ENCODE peak calls at places on chromosomes 13 and 19, in six cellular contexts. One of them, this sample, is unnamed. For H3K4me1, the result is how much of the 10 kb centered on the place peaks cover.

GRCh38 chr13:100330662-100331061 is 241.8 kb downstream of the PCCA start:
- DNase-seq in colonic mucosa: no peak
- DNase-seq in thoracic aorta: no peak
- DNase-seq in left lung: no peak
- DNase-seq in uterus: no peak
- DNase-seq in tibial nerve: no peak
- DNase-seq in this sample: no peak

GRCh38 chr19:16265890-16266585 is 58.6 kb upstream of the KLF2 start:
- DNase-seq in colonic mucosa: no peak
- DNase-seq in thoracic aorta: no peak
- DNase-seq in left lung: no peak
- DNase-seq in uterus: no peak
- DNase-seq in tibial nerve: no peak
- DNase-seq in this sample: no peak

GRCh38 chr13:51518847-51519246 is 65.4 kb upstream of the WDFY2 start:
- DNase-seq in colonic mucosa: no peak
- DNase-seq in thoracic aorta: no peak
- DNase-seq in left lung: no peak
- DNase-seq in uterus: no peak
- DNase-seq in tibial nerve: no peak
- DNase-seq in this sample: no peak

GRCh38 chr19:32029235-32029634 is 316.2 kb upstream of the ZNF507 start:
- DNase-seq in colonic mucosa: no peak
- DNase-seq in thoracic aorta: no peak
- DNase-seq in left lung: no peak
- DNase-seq in uterus: no peak
- DNase-seq in tibial nerve: no peak
- DNase-seq in this sample: no peak

GRCh38 chr19:34678421-34678820 is 943 bp downstream of the ZNF302 start:
- DNase-seq in colonic mucosa: no peak
- DNase-seq in thoracic aorta: no peak
- DNase-seq in left lung: no peak
- DNase-seq in uterus: no peak
- DNase-seq in tibial nerve: no peak
- DNase-seq in this sample: no peak

GRCh38 chr13:31361673-31362072 is 161.9 kb downstream of the B3GLCT start:
- DNase-seq in colonic mucosa: no peak
- DNase-seq in thoracic aorta: no peak
- DNase-seq in left lung: no peak
- DNase-seq in uterus: no peak
- DNase-seq in tibial nerve: no peak
- DNase-seq in this sample: no peak

GRCh38 chr19:36687214-36688056 is at the start of gene ZNF567:
- DNase-seq in colonic mucosa: peak
- DNase-seq in thoracic aorta: peak
- DNase-seq in left lung: peak
- DNase-seq in uterus: peak
- DNase-seq in tibial nerve: peak
- DNase-seq in this sample: peak

GRCh38 chr13:98530236-98530635 is 46.7 kb downstream of the STK24 start:
- DNase-seq in colonic mucosa: no peak
- DNase-seq in thoracic aorta: no peak
- DNase-seq in left lung: no peak
- DNase-seq in uterus: no peak
- DNase-seq in tibial nerve: no peak
- DNase-seq in this sample: no peak

GRCh38 chr13:112768795-112769411 is 79.1 kb downstream of the ATP11A start:
- DNase-seq in colonic mucosa: no peak
- DNase-seq in thoracic aorta: no peak
- DNase-seq in left lung: peak
- DNase-seq in uterus: no peak
- DNase-seq in tibial nerve: no peak
- DNase-seq in this sample: no peak

GRCh38 chr13:39788097-39788496 is 132.6 kb downstream of the COG6 start:
- DNase-seq in colonic mucosa: no peak
- DNase-seq in thoracic aorta: no peak
- DNase-seq in left lung: no peak
- DNase-seq in uterus: no peak
- DNase-seq in tibial nerve: no peak
- DNase-seq in this sample: no peak

GRCh38 chr13:112767506-112768471 is 78.0 kb downstream of the ATP11A start:
- DNase-seq in colonic mucosa: no peak
- DNase-seq in thoracic aorta: no peak
- DNase-seq in left lung: peak
- DNase-seq in uterus: no peak
- DNase-seq in tibial nerve: no peak
- DNase-seq in this sample: no peak

GRCh38 chr19:892243-892996 is 567 bp downstream of the MED16 start:
- DNase-seq in colonic mucosa: no peak
- DNase-seq in thoracic aorta: no peak
- DNase-seq in left lung: no peak
- DNase-seq in uterus: no peak
- DNase-seq in tibial nerve: no peak
- DNase-seq in this sample: peak

GRCh38 chr13:95352486-95352885 is 51.2 kb upstream of the ABCC4 start:
- DNase-seq in colonic mucosa: no peak
- DNase-seq in thoracic aorta: no peak
- DNase-seq in left lung: no peak
- DNase-seq in uterus: no peak
- DNase-seq in tibial nerve: no peak
- DNase-seq in this sample: no peak

GRCh38 chr19:34490141-34490766 is 8.7 kb downstream of the WTIP start:
- DNase-seq in colonic mucosa: no peak
- DNase-seq in thoracic aorta: no peak
- DNase-seq in left lung: no peak
- DNase-seq in uterus: no peak
- DNase-seq in tibial nerve: no peak
- DNase-seq in this sample: no peak

GRCh38 chr19:13063461-13064091 is 39.1 kb downstream of the LYL1 start:
- DNase-seq in colonic mucosa: no peak
- DNase-seq in thoracic aorta: no peak
- DNase-seq in left lung: no peak
- DNase-seq in uterus: no peak
- DNase-seq in tibial nerve: no peak
- DNase-seq in this sample: no peak

GRCh38 chr13:59690857-59691500 is 472.7 kb downstream of the DIAPH3 start:
- DNase-seq in colonic mucosa: no peak
- DNase-seq in thoracic aorta: no peak
- DNase-seq in left lung: no peak
- DNase-seq in uterus: no peak
- DNase-seq in tibial nerve: no peak
- DNase-seq in this sample: no peak

GRCh38 chr19:31312004-31312403 is 37.2 kb downstream of the TSHZ3 start:
- DNase-seq in colonic mucosa: no peak
- DNase-seq in thoracic aorta: no peak
- DNase-seq in left lung: peak
- DNase-seq in uterus: peak
- DNase-seq in tibial nerve: peak
- DNase-seq in this sample: no peak

GRCh38 chr13:26721251-26721939 is 39.2 kb downstream of the GPR12 start:
- DNase-seq in colonic mucosa: no peak
- DNase-seq in thoracic aorta: no peak
- DNase-seq in left lung: no peak
- DNase-seq in uterus: no peak
- DNase-seq in tibial nerve: no peak
- DNase-seq in this sample: no peak

GRCh38 chr13:31320946-31321345 is 121.2 kb downstream of the B3GLCT start:
- DNase-seq in colonic mucosa: no peak
- DNase-seq in thoracic aorta: no peak
- DNase-seq in left lung: no peak
- DNase-seq in uterus: no peak
- DNase-seq in tibial nerve: no peak
- DNase-seq in this sample: no peak

GRCh38 chr13:98974053-98974452 is 3.8 kb downstream of the DOCK9 start:
- DNase-seq in colonic mucosa: no peak
- DNase-seq in thoracic aorta: no peak
- DNase-seq in left lung: no peak
- DNase-seq in uterus: no peak
- DNase-seq in tibial nerve: no peak
- DNase-seq in this sample: no peak

GRCh38 chr13:42333613-42334328 is 61.8 kb downstream of the AKAP11 start:
- DNase-seq in colonic mucosa: no peak
- DNase-seq in thoracic aorta: no peak
- DNase-seq in left lung: no peak
- DNase-seq in uterus: no peak
- DNase-seq in tibial nerve: no peak
- DNase-seq in this sample: no peak

GRCh38 chr13:94673841-94674240 is 38.5 kb downstream of the SOX21 start:
- DNase-seq in colonic mucosa: no peak
- DNase-seq in thoracic aorta: no peak
- DNase-seq in left lung: no peak
- DNase-seq in uterus: no peak
- DNase-seq in tibial nerve: no peak
- DNase-seq in this sample: no peak

GRCh38 chr13:87234981-87235380 is 436.2 kb upstream of the SLITRK5 start:
- DNase-seq in colonic mucosa: no peak
- DNase-seq in thoracic aorta: no peak
- DNase-seq in left lung: no peak
- DNase-seq in uterus: no peak
- DNase-seq in tibial nerve: no peak
- DNase-seq in this sample: no peak

GRCh38 chr13:106117035-106117434 is 418.4 kb downstream of the EFNB2 start:
- DNase-seq in colonic mucosa: no peak
- DNase-seq in thoracic aorta: no peak
- DNase-seq in left lung: no peak
- DNase-seq in uterus: no peak
- DNase-seq in tibial nerve: no peak
- DNase-seq in this sample: no peak
- H3K4me1 ChIP-seq in colonic mucosa: under half
- H3K4me1 ChIP-seq in thoracic aorta: under half
- H3K4me1 ChIP-seq in left lung: under half
- H3K4me1 ChIP-seq in uterus: under half
- H3K4me1 ChIP-seq in tibial nerve: under half
- H3K4me1 ChIP-seq in this sample: under half

GRCh38 chr19:50332264-50333038 is 3.3 kb upstream of the KCNC3 start:
- DNase-seq in colonic mucosa: no peak
- DNase-seq in thoracic aorta: no peak
- DNase-seq in left lung: peak
- DNase-seq in uterus: no peak
- DNase-seq in tibial nerve: no peak
- DNase-seq in this sample: no peak

GRCh38 chr19:50334741-50335421 is 5.7 kb upstream of the KCNC3 start:
- DNase-seq in colonic mucosa: no peak
- DNase-seq in thoracic aorta: no peak
- DNase-seq in left lung: no peak
- DNase-seq in uterus: no peak
- DNase-seq in tibial nerve: no peak
- DNase-seq in this sample: no peak

GRCh38 chr19:50332014-50332263 is 2.8 kb upstream of the KCNC3 start:
- DNase-seq in colonic mucosa: no peak
- DNase-seq in thoracic aorta: no peak
- DNase-seq in left lung: no peak
- DNase-seq in uterus: no peak
- DNase-seq in tibial nerve: no peak
- DNase-seq in this sample: no peak

GRCh38 chr19:50333737-50334617 is 4.8 kb upstream of the KCNC3 start:
- DNase-seq in colonic mucosa: peak
- DNase-seq in thoracic aorta: no peak
- DNase-seq in left lung: peak
- DNase-seq in uterus: peak
- DNase-seq in tibial nerve: peak
- DNase-seq in this sample: peak

DNA sequence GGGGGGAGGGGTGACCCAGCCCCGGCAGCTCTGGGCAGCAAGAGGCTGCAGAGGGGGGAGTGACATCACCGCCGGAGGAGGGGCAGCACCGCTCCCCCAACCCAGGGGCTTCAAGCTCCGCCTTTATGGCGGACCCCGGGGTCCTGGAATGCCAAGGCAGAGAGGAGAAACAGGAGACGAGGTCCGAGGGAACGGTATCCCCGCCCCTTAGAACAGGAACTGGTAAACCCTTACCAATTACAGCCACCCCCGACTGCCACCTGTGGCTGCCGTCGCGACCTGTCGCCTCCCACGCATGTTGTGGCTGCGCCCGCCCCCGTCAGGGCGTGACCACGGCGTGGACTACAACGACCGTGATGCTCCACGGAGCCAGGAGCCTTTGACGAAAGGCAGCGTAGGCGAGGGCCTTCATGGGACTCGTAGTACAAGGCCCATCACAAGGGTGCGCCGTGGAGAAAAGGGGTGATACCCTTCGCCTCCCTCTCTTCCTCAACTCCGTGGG is 4.1 kb upstream of the KCNC3 start:
- DNase-seq in colonic mucosa: peak
- DNase-seq in thoracic aorta: peak
- DNase-seq in left lung: peak
- DNase-seq in uterus: peak
- DNase-seq in tibial nerve: peak
- DNase-seq in this sample: peak
- H3K4me3 ChIP-seq in colonic mucosa: peak
- H3K4me3 ChIP-seq in thoracic aorta: peak
- H3K4me3 ChIP-seq in left lung: peak
- H3K4me3 ChIP-seq in uterus: peak
- H3K4me3 ChIP-seq in tibial nerve: peak
- H3K4me3 ChIP-seq in this sample: peak

GRCh38 chr13:74227476-74228158 is 93.4 kb upstream of the KLF12 start:
- DNase-seq in colonic mucosa: no peak
- DNase-seq in thoracic aorta: no peak
- DNase-seq in left lung: no peak
- DNase-seq in uterus: no peak
- DNase-seq in tibial nerve: no peak
- DNase-seq in this sample: no peak

GRCh38 chr13:74226791-74227475 is 92.7 kb upstream of the KLF12 start:
- DNase-seq in colonic mucosa: no peak
- DNase-seq in thoracic aorta: no peak
- DNase-seq in left lung: no peak
- DNase-seq in uterus: no peak
- DNase-seq in tibial nerve: no peak
- DNase-seq in this sample: no peak

GRCh38 chr13:74229242-74229641 is 95.0 kb upstream of the KLF12 start:
- DNase-seq in colonic mucosa: no peak
- DNase-seq in thoracic aorta: no peak
- DNase-seq in left lung: no peak
- DNase-seq in uterus: no peak
- DNase-seq in tibial nerve: no peak
- DNase-seq in this sample: no peak

GRCh38 chr13:74230984-74231443 is 96.8 kb upstream of the KLF12 start:
- DNase-seq in colonic mucosa: no peak
- DNase-seq in thoracic aorta: no peak
- DNase-seq in left lung: no peak
- DNase-seq in uterus: no peak
- DNase-seq in tibial nerve: no peak
- DNase-seq in this sample: no peak
- H3K4me1 ChIP-seq in colonic mucosa: under half
- H3K4me1 ChIP-seq in thoracic aorta: under half
- H3K4me1 ChIP-seq in left lung: under half
- H3K4me1 ChIP-seq in uterus: under half
- H3K4me1 ChIP-seq in tibial nerve: under half
- H3K4me1 ChIP-seq in this sample: under half

DNA sequence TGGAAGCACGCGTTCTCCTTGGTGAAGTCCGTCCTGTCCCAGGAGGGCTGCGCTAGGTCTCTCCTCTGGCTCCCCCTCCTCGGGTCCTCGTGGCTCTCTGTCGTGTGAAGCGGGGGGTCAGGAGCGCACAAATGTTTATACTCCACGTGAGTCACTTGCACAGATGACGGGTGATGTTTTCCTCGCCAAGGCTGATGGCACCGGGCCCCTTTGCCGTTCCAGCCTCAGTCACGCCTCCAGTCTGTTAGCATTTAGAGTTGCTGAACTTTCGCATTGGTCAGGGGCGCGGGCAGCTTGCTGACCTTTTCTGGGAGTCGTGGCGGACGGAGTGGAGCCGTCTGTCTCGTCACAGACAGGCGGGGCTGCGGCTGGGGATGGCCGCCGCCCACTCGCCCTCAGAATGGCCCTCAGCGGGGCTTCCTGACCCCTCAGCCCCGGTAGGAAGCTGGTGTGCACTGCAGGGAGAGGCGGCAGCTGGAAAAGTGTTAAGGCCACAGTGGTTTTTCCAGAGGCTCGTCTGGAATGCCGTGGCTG is 13.7 kb downstream of the KLHL26 start:
- DNase-seq in colonic mucosa: peak
- DNase-seq in thoracic aorta: peak
- DNase-seq in left lung: no peak
- DNase-seq in uterus: peak
- DNase-seq in tibial nerve: peak
- DNase-seq in this sample: no peak
- H3K4me3 ChIP-seq in colonic mucosa: no peak
- H3K4me3 ChIP-seq in thoracic aorta: peak
- H3K4me3 ChIP-seq in left lung: no peak
- H3K4me3 ChIP-seq in uterus: no peak
- H3K4me3 ChIP-seq in tibial nerve: no peak
- H3K4me3 ChIP-seq in this sample: no peak

This sample was measured in BE2C.